ENCODE peak calls at places on chromosomes 12 and 14, in five cellular contexts. B is HepG2, H is GM12878, G is H1, N is transverse colon. E is an unnamed sample.
A peak's percentile ranks its signal among the peaks of the same experiment; 100 is the strongest.

GRCh38 chr14:94914191-94914590 is 144.3 kb upstream of the GSC start:
- DNase-seq in N (peak; percentile 48), B (no peak), H (no peak), G (no peak), E (no peak)

GRCh38 chr14:26598081-26598671 is 343 bp upstream of the NOVA1 start:
- DNase-seq in N (peak; percentile 80), H (no peak), B (peak; percentile 77), G (peak; percentile 96), E (peak; percentile 89)

GRCh38 chr12:11543513-11544168 is 105.8 kb upstream of the ETV6 start:
- DNase-seq in N (no peak), B (no peak), H (no peak), G (no peak), E (no peak)

GRCh38 chr12:2113501-2113912 is 60.7 kb downstream of the CACNA1C start:
- DNase-seq in G (no peak), B (no peak), H (no peak), N (no peak), E (no peak)

GRCh38 chr14:85587152-85587697 is 57.3 kb downstream of the FLRT2 start:
- DNase-seq in N (no peak), H (no peak), G (no peak), B (no peak), E (no peak)

GRCh38 chr12:110345176-110345651 is 58.3 kb downstream of the ANAPC7 start:
- DNase-seq in G (no peak), B (peak; percentile 97), H (no peak), N (peak; percentile 46), E (peak; percentile 73)

GRCh38 chr14:67436006-67436866 is 24.3 kb upstream of the PLEK2 start:
- DNase-seq in N (no peak), B (peak; percentile 16), G (no peak), H (no peak), E (no peak)

GRCh38 chr12:124490584-124491305 is 76.7 kb downstream of the NCOR2 start:
- DNase-seq in H (no peak), N (peak; percentile 73), B (no peak), G (no peak), E (peak; percentile 76)

GRCh38 chr14:103727313-103728000 is 11.8 kb downstream of the ZFYVE21 start:
- DNase-seq in H (no peak), G (no peak), B (no peak), N (peak; percentile 63), E (no peak)

GRCh38 chr14:100031506-100032281 is 33.5 kb upstream of the EVL start:
- DNase-seq in G (no peak), B (no peak), N (peak; percentile 24), H (no peak), E (no peak)

GRCh38 chr12:116803018-116803736 is 65.1 kb downstream of the RNFT2 start:
- DNase-seq in G (no peak), N (no peak), B (no peak), H (no peak), E (no peak)

GRCh38 chr14:101235042-101235871 is 326.0 kb upstream of the DIO3 start:
- DNase-seq in B (peak; percentile 47), N (peak; percentile 65), G (peak; percentile 89), H (no peak), E (peak; percentile 50)

GRCh38 chr14:105682956-105683570 is 156.7 kb downstream of the TMEM121 start:
- DNase-seq in B (no peak), G (no peak), N (no peak), H (no peak), E (no peak)

GRCh38 chr14:103522028-103522581 is 525 bp downstream of the CKB start:
- DNase-seq in N (no peak), G (peak; percentile 70), H (no peak), B (no peak), E (peak; percentile 76)

GRCh38 chr12:5456906-5457305 is 25.0 kb downstream of the NTF3 start:
- DNase-seq in G (no peak), N (no peak), B (no peak), H (no peak), E (no peak)

GRCh38 chr14:82537831-82538230 is 1004.2 kb upstream of the SEL1L start:
- DNase-seq in G (no peak), B (no peak), N (no peak), H (no peak), E (no peak)

GRCh38 chr12:54001283-54002187 is 1.6 kb downstream of the HOXC9 start:
- DNase-seq in N (no peak), B (no peak), H (no peak), G (no peak), E (no peak)

GRCh38 chr12:12716845-12717585 is at the start of gene CDKN1B:
- DNase-seq in H (peak; percentile 58), G (peak; percentile 82), B (peak; percentile 86), N (peak; percentile 94), E (peak; percentile 94)
- TF ChIP-seq POLR2AphosphoS5 in H (peak; percentile 88), G (peak; percentile 66), B (peak; percentile 80), N (peak; percentile 95), E (peak; percentile 30)

GRCh38 chr12:120901818-120902217 is 2.3 kb downstream of the SPPL3 start:
- DNase-seq in G (no peak), B (no peak), N (no peak), H (no peak), E (no peak)
- H3K4me3 ChIP-seq in G (no peak overlapping the region), B (peak overlapping the region; percentile 97), N (peak overlapping the region; percentile 89), H (peak overlapping the region; percentile 91), E (peak overlapping the region; percentile 86)

GRCh38 chr14:56341766-56342418 is 223.7 kb downstream of the PELI2 start:
- DNase-seq in N (no peak), B (no peak), G (no peak), H (no peak), E (no peak)

GRCh38 chr14:56339855-56340701 is 221.9 kb downstream of the PELI2 start:
- DNase-seq in N (peak; percentile 72), G (peak; percentile 56), B (peak; percentile 41), H (no peak), E (peak; percentile 83)

GRCh38 chr14:56338674-56339073 is 220.5 kb downstream of the PELI2 start:
- DNase-seq in N (no peak), H (no peak), B (no peak), G (no peak), E (no peak)

GRCh38 chr14:56340921-56341320 is 222.7 kb downstream of the PELI2 start:
- DNase-seq in N (no peak), H (no peak), B (no peak), G (no peak), E (no peak)

DNA sequence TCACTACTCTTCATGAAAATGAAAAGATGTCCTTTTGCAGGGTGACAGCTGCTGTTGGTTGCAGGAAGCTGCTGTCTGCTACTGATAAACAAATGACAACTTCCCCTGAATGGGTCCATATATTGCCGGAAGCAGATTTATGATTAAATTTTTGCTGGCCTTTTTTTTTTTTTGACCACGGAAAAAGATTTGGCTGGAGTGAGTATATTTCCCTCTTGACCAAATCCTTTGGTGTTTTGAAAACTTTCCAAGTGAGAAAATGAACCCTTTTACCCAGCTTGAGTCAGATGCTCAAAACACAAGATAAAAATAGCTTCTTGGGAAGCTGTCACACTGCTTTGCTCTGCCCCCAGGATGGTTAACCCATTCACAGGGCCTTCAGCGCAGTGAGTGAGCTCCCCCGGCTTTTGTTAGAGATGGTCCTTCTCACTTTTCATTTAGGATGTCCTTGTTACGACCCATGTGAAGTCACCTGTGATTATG is 224.2 kb downstream of the PELI2 start:
- DNase-seq in H (no peak), B (no peak), N (no peak), G (no peak), E (no peak)
- TF ChIP-seq EP300 in H (no peak), B (no peak), N (no peak), G (no peak), E (no peak)

GRCh38 chr12:104106965-104107364 is 31.0 kb downstream of the NFYB start:
- DNase-seq in B (no peak), N (no peak), G (no peak), H (no peak), E (no peak)

GRCh38 chr12:104109446-104110271 is 28.4 kb downstream of the NFYB start:
- DNase-seq in B (no peak), N (no peak), H (no peak), G (no peak), E (no peak)

GRCh38 chr12:104105461-104105860 is 32.5 kb downstream of the NFYB start:
- DNase-seq in G (no peak), H (no peak), B (no peak), N (no peak), E (no peak)

GRCh38 chr12:104108755-104109445 is 29.1 kb downstream of the NFYB start:
- DNase-seq in G (peak; percentile 91), N (peak; percentile 86), H (peak; percentile 55), B (peak; percentile 62), E (peak; percentile 85)
- TF ChIP-seq POLR2AphosphoS5 in G (no peak), N (no peak), H (no peak), B (no peak), E (no peak)

GRCh38 chr12:108802666-108803036 is 54.7 kb downstream of the SSH1 start:
- DNase-seq in B (no peak), G (no peak), H (no peak), N (no peak), E (no peak)

GRCh38 chr12:108806350-108806749 is 51.0 kb downstream of the SSH1 start:
- DNase-seq in N (no peak), B (no peak), H (no peak), G (no peak), E (no peak)

GRCh38 chr12:108805136-108805535 is 52.2 kb downstream of the SSH1 start:
- DNase-seq in H (no peak), N (no peak), G (no peak), B (no peak), E (no peak)

GRCh38 chr12:108803428-108804105 is 53.8 kb downstream of the SSH1 start:
- DNase-seq in B (peak; percentile 75), N (peak; percentile 82), G (peak; percentile 76), H (peak; percentile 57), E (peak; percentile 91)

GRCh38 chr12:108804361-108804949 is 52.9 kb downstream of the SSH1 start:
- DNase-seq in B (no peak), G (no peak), H (no peak), N (peak; percentile 49), E (peak; percentile 81)
- H3K4me3 ChIP-seq in B (no peak overlapping the region), G (no peak overlapping the region), H (no peak overlapping the region), N (no peak overlapping the region), E (no peak overlapping the region)

DNA sequence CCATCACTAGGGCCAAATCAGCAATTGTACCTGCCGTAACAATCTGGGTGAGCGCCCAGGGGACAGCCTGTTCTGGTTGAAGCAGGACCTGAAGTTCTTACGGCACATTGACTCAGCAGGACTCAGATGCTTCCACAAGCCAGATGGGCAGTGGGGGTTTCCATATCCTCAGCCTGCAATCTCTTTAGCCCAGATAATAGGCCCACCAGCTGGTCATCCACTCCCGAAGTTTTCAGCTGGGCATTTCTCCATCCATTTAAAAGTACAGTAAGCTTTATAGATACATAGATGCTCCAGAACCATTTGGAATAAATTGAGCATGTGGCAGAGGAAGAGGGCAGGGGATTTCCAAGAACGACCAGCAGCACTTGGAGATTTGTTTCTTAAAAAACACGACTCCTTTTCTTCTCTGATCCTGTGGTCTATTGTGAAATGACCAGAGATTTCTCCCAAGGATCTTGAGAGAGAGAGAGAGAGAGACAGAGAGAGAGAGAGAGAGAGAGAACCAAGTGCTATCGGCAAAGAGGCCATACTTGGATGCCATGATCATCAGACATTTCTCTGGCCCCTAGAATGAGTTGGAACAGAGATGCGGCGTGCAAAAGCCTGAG is 74.8 kb upstream of the PLXNC1 start:
- DNase-seq in B (no peak), G (no peak), N (no peak), H (no peak), E (no peak)
- TF ChIP-seq EP300 in B (no peak), G (no peak), N (no peak), H (no peak), E (no peak)